ENCODE peak calls at places on chromosomes 11 and 22, in eight cellular contexts. Q, K, P, G, W, V, A and J are unnamed samples.

GRCh38 chr11:21988477-21988876 is 204.4 kb upstream of the ANO5 start:
- DNase-seq in Q (no peak), K (no peak), P (no peak), G (no peak), W (peak; percentile 3), V (no peak), A (no peak), J (no peak)

GRCh38 chr11:112523477-112523876 is 262.8 kb upstream of the PLET1 start:
- DNase-seq in Q (no peak), K (no peak), P (peak; percentile 5), G (no peak), W (no peak), V (no peak), A (peak; percentile 29), J (no peak)

GRCh38 chr11:100578966-100579365 is 108.1 kb upstream of the ARHGAP42 start:
- DNase-seq in Q (no peak), K (no peak), P (peak; percentile 26), G (peak; percentile 61), W (peak; percentile 24), V (no peak), A (no peak), J (no peak)

GRCh38 chr11:6611092-6612007 is 666 bp downstream of the TAF10 start:
- DNase-seq in Q (peak; percentile 47), K (peak; percentile 33), P (peak; percentile 20), G (peak; percentile 21), W (peak; percentile 31), V (no peak), A (no peak), J (no peak)

GRCh38 chr11:78050964-78051831 is 12.5 kb upstream of the THRSP start:
- DNase-seq in Q (no peak), K (peak; percentile 79), P (peak; percentile 42), G (peak; percentile 80), W (peak; percentile 70), V (no peak), A (peak; percentile 62), J (peak; percentile 74)

GRCh38 chr11:55401011-55401410 is 33.2 kb downstream of the OR4A15 start:
- DNase-seq in Q (no peak), K (no peak), P (no peak), G (no peak), W (no peak), V (no peak), A (no peak), J (no peak)

GRCh38 chr11:4025248-4025956 is 69.2 kb upstream of the RRM1 start:
- DNase-seq in Q (no peak), K (peak; percentile 94), P (peak; percentile 59), G (peak; percentile 25), W (peak; percentile 93), V (no peak), A (peak; percentile 76), J (peak; percentile 52)

GRCh38 chr11:10601722-10602281 is 33.3 kb upstream of the LYVE1 start:
- DNase-seq in Q (peak; percentile 18), K (no peak), P (no peak), G (no peak), W (no peak), V (no peak), A (no peak), J (no peak)

GRCh38 chr11:118304227-118304808 is at the start of gene CD3E:
- DNase-seq in Q (no peak), K (no peak), P (no peak), G (no peak), W (no peak), V (no peak), A (no peak), J (no peak)

GRCh38 chr11:119315139-119316016 is 1.6 kb downstream of the MCAM start:
- DNase-seq in Q (no peak), K (no peak), P (no peak), G (no peak), W (no peak), V (no peak), A (no peak), J (no peak)

GRCh38 chr11:123045101-123045500 is 16.8 kb downstream of the HSPA8 start:
- DNase-seq in Q (no peak), K (no peak), P (no peak), G (no peak), W (no peak), V (no peak), A (no peak), J (no peak)

GRCh38 chr11:69326622-69327219 is 32.8 kb downstream of the MYEOV start:
- DNase-seq in Q (peak; percentile 5), K (no peak), P (no peak), G (no peak), W (no peak), V (no peak), A (no peak), J (no peak)

GRCh38 chr11:77081381-77081851 is 14.6 kb downstream of the CAPN5 start:
- DNase-seq in Q (no peak), K (no peak), P (no peak), G (no peak), W (no peak), V (no peak), A (no peak), J (no peak)

GRCh38 chr11:106828576-106828975 is 189.7 kb downstream of the GUCY1A2 start:
- DNase-seq in Q (no peak), K (no peak), P (peak; percentile 0), G (no peak), W (peak; percentile 3), V (no peak), A (no peak), J (no peak)

GRCh38 chr11:57131080-57131790 is 50.5 kb upstream of the LRRC55 start:
- DNase-seq in Q (peak; percentile 32), K (peak; percentile 34), P (peak; percentile 24), G (peak; percentile 13), W (peak; percentile 34), V (no peak), A (peak; percentile 8), J (peak; percentile 16)

GRCh38 chr11:116454020-116454645 is 318.7 kb downstream of the BUD13 start:
- DNase-seq in Q (peak; percentile 69), K (peak; percentile 52), P (peak; percentile 26), G (peak; percentile 27), W (peak; percentile 53), V (no peak), A (peak; percentile 46), J (peak; percentile 11)

GRCh38 chr11:102268083-102268984 is 49.0 kb upstream of the BIRC3 start:
- DNase-seq in Q (peak; percentile 95), K (peak; percentile 72), P (peak; percentile 75), G (peak; percentile 55), W (peak; percentile 66), V (peak; percentile 99), A (peak; percentile 67), J (no peak)

GRCh38 chr11:72576196-72576595 is 98.0 kb downstream of the PDE2A start:
- DNase-seq in Q (no peak), K (no peak), P (no peak), G (no peak), W (no peak), V (no peak), A (no peak), J (no peak)

GRCh38 chr11:48080301-48080861 is 100.0 kb downstream of the PTPRJ start:
- DNase-seq in Q (no peak), K (no peak), P (no peak), G (no peak), W (no peak), V (no peak), A (no peak), J (no peak)
- TF ChIP-seq CTCF in Q (no peak), K (no peak), P (no peak), G (no peak), W (no peak), V (no peak), A (no peak), J (no peak)

GRCh38 chr22:46389081-46389480 is 53.6 kb downstream of the TRMU start:
- DNase-seq in Q (no peak), K (no peak), P (no peak), G (no peak), W (no peak), V (no peak), A (no peak), J (no peak)
- TF ChIP-seq CTCF in Q (no peak), K (no peak), P (no peak), G (no peak), W (no peak), V (no peak), A (no peak), J (no peak)

GRCh38 chr22:19888131-19888746 is 33.6 kb upstream of the GNB1L start:
- DNase-seq in Q (no peak), K (no peak), P (no peak), G (no peak), W (no peak), V (no peak), A (no peak), J (no peak)

GRCh38 chr22:19885841-19886592 is 31.3 kb upstream of the GNB1L start:
- DNase-seq in Q (no peak), K (no peak), P (no peak), G (no peak), W (no peak), V (no peak), A (peak; percentile 37), J (no peak)

GRCh38 chr22:19887251-19887985 is 32.7 kb upstream of the GNB1L start:
- DNase-seq in Q (no peak), K (no peak), P (no peak), G (no peak), W (no peak), V (no peak), A (no peak), J (no peak)

GRCh38 chr22:19884954-19885751 is 30.5 kb upstream of the GNB1L start:
- DNase-seq in Q (no peak), K (no peak), P (no peak), G (no peak), W (no peak), V (no peak), A (peak; percentile 77), J (no peak)

DNA sequence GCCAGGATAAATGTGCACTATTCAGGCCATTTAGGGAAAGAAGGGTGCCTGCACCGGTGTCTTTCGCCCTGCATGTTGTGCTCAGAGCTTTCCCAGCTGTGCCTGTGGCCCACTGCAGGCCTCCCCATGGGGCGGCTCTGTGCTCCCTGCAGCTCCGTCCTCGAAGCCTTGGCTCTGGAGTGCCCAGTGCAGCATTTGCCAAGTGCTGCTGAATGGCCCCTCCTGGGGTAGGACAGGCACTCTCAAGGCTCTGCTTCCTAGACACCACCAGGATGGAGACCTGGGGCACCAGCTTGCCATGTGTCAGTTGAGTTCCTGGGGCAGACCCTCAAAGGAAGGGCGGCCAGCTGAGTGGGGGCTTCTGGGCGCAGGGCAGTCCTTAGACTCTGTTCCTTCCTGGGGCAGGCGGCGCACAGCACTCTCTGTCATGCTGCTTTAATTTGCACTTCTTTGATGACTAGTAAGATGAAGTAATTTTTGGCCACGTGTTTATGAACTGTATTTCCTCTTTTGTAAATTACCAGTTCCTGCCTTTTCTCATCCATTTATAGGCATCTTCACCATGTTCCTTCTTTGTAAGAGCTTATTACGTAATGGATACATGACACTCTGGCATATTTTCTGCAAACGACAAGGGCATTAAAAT is 32.1 kb upstream of the GNB1L start:
- DNase-seq in Q (no peak), K (peak; percentile 61), P (peak; percentile 85), G (peak; percentile 61), W (peak; percentile 37), V (peak; percentile 4), A (peak; percentile 92), J (peak; percentile 63)
- TF ChIP-seq CTCF in Q (no peak), K (no peak), P (no peak), G (no peak), W (no peak), V (no peak), A (no peak), J (no peak)

DNA sequence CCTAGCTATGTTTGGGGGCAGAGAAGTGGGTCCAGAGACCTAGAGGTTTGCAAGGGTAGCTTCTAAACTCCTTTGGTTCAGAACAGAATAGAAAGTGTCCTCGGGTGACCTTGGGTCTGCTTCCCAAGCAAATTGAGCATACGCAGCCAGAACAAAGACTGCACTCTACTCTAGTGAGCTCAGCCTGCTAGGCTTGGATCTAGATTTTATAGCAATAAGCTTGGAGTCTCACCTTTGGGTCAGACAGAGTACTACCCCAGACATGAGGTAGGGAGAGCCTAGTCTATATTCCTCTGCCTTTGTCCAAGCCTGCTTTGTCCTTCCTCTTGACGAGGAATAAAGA is 52.6 kb upstream of the ELF5 start:
- DNase-seq in Q (no peak), K (no peak), P (no peak), G (no peak), W (no peak), V (no peak), A (no peak), J (no peak)
- TF ChIP-seq CTCF in Q (no peak), K (no peak), P (no peak), G (no peak), W (no peak), V (no peak), A (no peak), J (no peak)